ENCODE peak calls at places on chromosomes 6 and 20, in ten cellular contexts. D is right cardiac atrium; O is PC-3; K is HCT116; B is cardiac muscle cell; T is CD8-positive, alpha-beta T cell; U is MM.1S; Q is ascending aorta; I is OCI-LY7; L is PC-9. C is an unnamed sample. For H3K4me1, the result is how much of the 10 kb centered on the place peaks cover.

GRCh38 chr6:140571139-140571538 is 1196.7 kb upstream of the CITED2 start:
- DNase-seq in K (no peak), O (no peak), U (no peak), B (no peak), T (no peak), I (no peak), D (no peak), Q (no peak), L (no peak), C (no peak)

GRCh38 chr6:155317186-155317585 is 2.9 kb upstream of the TFB1M start:
- DNase-seq in D (no peak), O (peak), K (no peak), L (no peak), B (no peak), I (peak), Q (no peak), U (no peak), T (no peak), C (no peak)

GRCh38 chr6:154509421-154510143 is 903 bp downstream of the CNKSR3 start:
- DNase-seq in T (no peak), K (no peak), Q (no peak), I (no peak), L (peak), O (peak), B (peak), D (peak), U (no peak), C (peak)

GRCh38 chr6:163438940-163439335 is 24.4 kb downstream of the QKI start:
- DNase-seq in T (peak), O (no peak), U (peak), B (no peak), I (no peak), L (no peak), Q (no peak), D (peak), K (no peak), C (no peak)

GRCh38 chr6:147586044-147586443 is 77.6 kb downstream of the SAMD5 start:
- DNase-seq in Q (no peak), K (no peak), I (no peak), T (no peak), U (no peak), B (peak), L (no peak), D (peak), O (peak), C (peak)

GRCh38 chr20:13419445-13419844 is 198.4 kb downstream of the ISM1 start:
- DNase-seq in O (no peak), K (no peak), T (no peak), L (no peak), U (no peak), B (no peak), D (no peak), Q (no peak), I (no peak), C (no peak)

GRCh38 chr6:119226089-119226488 is 123.5 kb downstream of the MAN1A1 start:
- DNase-seq in B (no peak), I (no peak), D (no peak), T (no peak), U (no peak), Q (no peak), L (no peak), K (no peak), O (no peak), C (no peak)

GRCh38 chr6:129490551-129491245 is 219.3 kb downstream of the ARHGAP18 start:
- DNase-seq in I (peak), B (peak), U (peak), K (peak), O (peak), L (peak), D (no peak), T (peak), Q (no peak), C (peak)

GRCh38 chr20:63045401-63045800 is 38.6 kb upstream of the BHLHE23 start:
- DNase-seq in L (no peak), D (no peak), B (no peak), U (no peak), K (no peak), T (no peak), Q (no peak), O (no peak), I (no peak), C (no peak)

GRCh38 chr6:142381845-142382378 is 80.1 kb downstream of the ADGRG6 start:
- DNase-seq in D (no peak), Q (no peak), K (no peak), T (no peak), L (no peak), I (no peak), B (no peak), O (no peak), U (no peak), C (no peak)

GRCh38 chr20:17617868-17618672 is 48.2 kb downstream of the DSTN start:
- DNase-seq in T (no peak), L (no peak), K (no peak), Q (no peak), I (no peak), O (no peak), D (peak), U (no peak), B (no peak), C (peak)

GRCh38 chr6:41644297-41644879 is 6.1 kb downstream of the MDFI start:
- DNase-seq in L (no peak), Q (no peak), D (no peak), U (no peak), I (no peak), T (no peak), O (no peak), B (no peak), K (no peak), C (no peak)

GRCh38 chr20:19045366-19045765 is 167.1 kb upstream of the SLC24A3 start:
- DNase-seq in L (no peak), K (no peak), B (no peak), T (no peak), U (no peak), D (no peak), I (no peak), Q (no peak), O (peak), C (no peak)

GRCh38 chr6:96171112-96171511 is 155.3 kb downstream of the FUT9 start:
- DNase-seq in L (no peak), T (no peak), D (no peak), Q (no peak), B (no peak), K (no peak), I (no peak), O (no peak), U (no peak), C (no peak)

GRCh38 chr6:152117156-152118129 is 310.0 kb downstream of the ESR1 start:
- DNase-seq in O (no peak), B (no peak), K (no peak), I (no peak), Q (no peak), L (no peak), D (no peak), T (no peak), U (peak), C (no peak)
- H3K4me1 ChIP-seq in O (under half), B (under half), K (under half), I (under half), Q (under half), L (under half), D (under half), T (under half), U (under half), C (under half)

DNA sequence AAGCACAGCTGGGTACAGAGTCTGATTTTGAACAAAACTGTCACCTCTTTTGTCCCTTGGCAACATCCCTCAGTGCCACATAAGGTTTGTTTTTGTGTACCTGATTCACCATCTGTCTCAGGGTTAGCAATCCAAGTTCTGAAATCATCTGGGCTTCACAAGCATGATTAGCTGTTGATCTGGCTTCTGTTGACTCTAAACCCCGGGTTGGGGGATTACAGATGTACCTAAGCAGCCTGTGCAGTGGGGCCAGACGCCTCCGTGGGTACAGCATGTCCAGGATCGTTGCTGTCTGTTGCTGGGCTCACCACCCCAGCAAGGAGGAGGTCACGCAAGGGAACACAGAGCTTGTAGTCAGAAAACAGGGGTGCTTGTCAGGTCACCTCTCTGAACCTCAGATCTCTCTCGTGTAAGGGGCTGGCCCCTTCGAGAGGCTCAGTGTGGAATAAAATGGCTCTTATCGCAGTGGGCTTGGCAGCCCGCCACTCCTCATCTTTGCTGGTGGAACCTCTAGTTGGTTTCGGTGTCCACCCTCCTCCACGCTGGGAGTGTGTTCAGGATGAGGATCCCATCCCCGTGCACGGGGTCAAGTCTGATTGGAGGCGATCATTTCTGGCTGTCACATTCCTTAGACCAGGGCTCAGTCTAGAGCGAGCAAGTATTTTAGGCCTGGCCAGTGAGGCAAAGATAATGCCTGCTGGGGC is 39.1 kb upstream of the ZNF831 start:
- DNase-seq in L (no peak), K (no peak), Q (no peak), T (no peak), B (no peak), U (no peak), O (no peak), I (peak), D (no peak), C (no peak)
- H3K4me1 ChIP-seq in L (under half), K (under half), Q (under half), T (half or more), B (under half), U (under half), O (under half), I (half or more), D (under half), C (under half)

DNA sequence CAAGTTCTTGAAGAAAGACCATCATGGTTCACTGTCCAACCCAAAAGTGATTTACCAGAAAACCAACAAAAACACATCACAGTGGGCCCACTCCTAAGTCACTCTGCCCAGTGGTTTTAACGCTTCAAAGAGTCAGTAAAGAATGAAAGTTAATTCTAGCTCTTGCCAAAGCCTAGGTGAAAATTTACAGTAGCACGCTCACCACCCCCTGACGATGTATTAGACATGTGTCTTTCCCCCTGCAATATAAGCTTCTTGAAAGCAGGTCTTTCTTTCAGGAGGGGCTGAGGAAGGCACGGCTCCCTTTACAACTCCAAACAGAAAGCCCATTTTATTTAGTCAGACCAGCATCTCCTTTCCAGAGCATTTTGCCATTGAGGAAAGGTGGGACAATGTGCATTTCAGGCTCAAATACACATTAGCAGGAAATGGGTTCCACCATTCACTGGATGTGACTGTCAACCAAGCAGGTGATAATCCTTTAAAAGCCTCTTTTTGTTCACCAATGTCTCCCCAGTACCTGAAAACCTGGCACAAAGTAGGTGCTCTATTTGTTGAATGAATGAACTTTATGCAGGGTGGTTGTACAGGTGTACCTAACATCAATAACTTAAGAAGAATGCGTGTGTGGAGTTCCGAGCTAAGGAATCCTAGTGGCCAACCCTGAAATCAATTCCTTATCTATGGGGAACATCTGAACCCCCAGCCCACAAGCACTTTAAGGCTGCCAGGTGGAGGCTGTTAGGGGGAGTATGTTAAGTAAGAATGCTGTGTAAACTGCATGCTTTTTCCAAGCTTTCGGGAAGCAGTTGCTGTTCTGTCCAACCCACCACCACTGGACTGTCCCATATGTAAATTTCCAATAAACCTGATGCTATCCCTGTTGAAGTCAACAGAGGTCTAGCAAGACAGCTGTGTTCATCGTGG is 11.4 kb downstream of the EZR start:
- DNase-seq in U (no peak), O (no peak), B (no peak), D (no peak), I (no peak), Q (no peak), L (no peak), K (no peak), T (peak), C (no peak)
- H3K4me1 ChIP-seq in U (under half), O (under half), B (under half), D (under half), I (half or more), Q (under half), L (half or more), K (half or more), T (half or more), C (half or more)

DNA sequence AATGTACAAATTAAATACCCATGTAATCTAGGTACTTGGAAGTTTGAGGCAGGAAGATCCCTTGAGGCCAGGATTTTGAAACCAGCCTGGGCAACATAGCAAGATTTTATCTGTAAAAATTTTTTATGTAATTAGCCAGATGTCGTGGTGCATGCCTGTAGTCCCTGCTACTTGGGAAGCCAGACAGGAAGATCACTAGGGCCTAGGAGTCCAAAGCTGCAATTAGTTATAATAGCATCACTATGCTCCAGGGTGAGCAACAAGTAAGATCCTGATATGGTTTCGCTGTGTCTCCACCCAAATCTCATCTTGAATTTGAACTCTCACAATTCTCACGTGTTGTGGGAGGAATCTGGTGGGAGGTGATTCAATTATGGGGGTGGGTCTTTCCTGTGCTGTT is 535.8 kb downstream of the TENT5A start:
- DNase-seq in Q (no peak), L (no peak), U (no peak), I (no peak), O (no peak), B (no peak), T (no peak), K (no peak), D (no peak), C (no peak)
- H3K4me1 ChIP-seq in Q (under half), L (under half), U (under half), I (under half), O (under half), B (under half), T (under half), K (under half), D (under half), C (under half)

GRCh38 chr6:31775184-31775583 is 1.9 kb downstream of the VWA7 start:
- DNase-seq in U (no peak), B (no peak), K (no peak), D (no peak), O (peak), I (no peak), T (no peak), Q (no peak), L (peak), C (no peak)
- H3K4me1 ChIP-seq in U (under half), B (under half), K (under half), D (under half), O (under half), I (under half), T (under half), Q (under half), L (under half), C (under half)

GRCh38 chr6:12419626-12420272 is 129.6 kb downstream of the EDN1 start:
- DNase-seq in T (no peak), K (no peak), Q (no peak), D (no peak), U (no peak), O (no peak), I (no peak), B (no peak), L (no peak), C (no peak)
- H3K4me1 ChIP-seq in T (under half), K (under half), Q (under half), D (under half), U (under half), O (under half), I (under half), B (under half), L (under half), C (under half)

GRCh38 chr6:169289671-169290408 is 36.2 kb upstream of the THBS2 start:
- DNase-seq in I (no peak), O (peak), B (peak), U (no peak), D (peak), T (no peak), L (no peak), K (no peak), Q (no peak), C (no peak)
- H3K4me1 ChIP-seq in I (under half), O (under half), B (under half), U (under half), D (under half), T (under half), L (under half), K (under half), Q (under half), C (under half)

GRCh38 chr20:1388706-1389483 is 4.0 kb downstream of the FKBP1A start:
- DNase-seq in O (no peak), B (no peak), D (no peak), L (no peak), K (no peak), U (no peak), I (no peak), T (peak), Q (no peak), C (no peak)
- H3K4me1 ChIP-seq in O (half or more), B (under half), D (under half), L (under half), K (under half), U (under half), I (under half), T (half or more), Q (under half), C (under half)

DNA sequence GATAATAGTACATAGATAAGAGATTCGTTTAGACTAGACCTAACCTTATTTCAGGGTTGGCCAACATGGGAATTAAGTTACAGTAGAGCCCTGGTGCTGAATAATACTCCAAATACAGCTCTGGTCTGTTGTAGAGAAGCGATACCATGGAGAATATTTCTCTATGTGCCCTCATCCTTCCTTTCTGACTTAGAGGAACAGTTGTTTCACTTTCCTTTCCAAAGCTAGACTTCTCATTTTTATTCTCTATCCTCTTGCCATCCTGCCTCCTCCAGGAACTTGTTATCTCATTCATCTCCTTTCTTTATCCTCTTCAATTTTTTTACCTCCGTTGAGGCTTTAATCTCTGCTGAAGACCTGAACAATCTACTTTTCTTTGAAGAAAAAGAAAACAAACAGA is 68.9 kb downstream of the EDN1 start:
- DNase-seq in L (no peak), Q (no peak), U (peak), D (no peak), T (no peak), K (no peak), B (no peak), I (no peak), O (no peak), C (no peak)
- H3K4me1 ChIP-seq in L (under half), Q (under half), U (under half), D (under half), T (under half), K (under half), B (under half), I (half or more), O (under half), C (under half)

GRCh38 chr6:52362443-52363221 is 681 bp downstream of the PAQR8 start:
- DNase-seq in K (no peak), O (no peak), B (peak), L (peak), I (peak), U (no peak), T (peak), Q (no peak), D (peak), C (peak)
- H3K4me1 ChIP-seq in K (under half), O (under half), B (under half), L (under half), I (under half), U (under half), T (under half), Q (under half), D (under half), C (under half)

C was measured in adrenal gland.